ENCODE peak calls at places on chromosome 9, in five cellular contexts. One of them, this sample, is unnamed.

GRCh38 chr9:11149065-11149464 is 536.3 kb upstream of the PTPRD start:
- DNase-seq in Panc1: no peak
- DNase-seq in HL-60: no peak
- DNase-seq in CD8-positive, alpha-beta T cell: no peak
- DNase-seq in fibroblast of gingiva: no peak
- DNase-seq in this sample: no peak

GRCh38 chr9:136606687-136607333 is 55.9 kb upstream of the EGFL7 start:
- DNase-seq in Panc1: no peak
- DNase-seq in HL-60: no peak
- DNase-seq in CD8-positive, alpha-beta T cell: no peak
- DNase-seq in fibroblast of gingiva: no peak
- DNase-seq in this sample: no peak

GRCh38 chr9:72445291-72446000 is 76.0 kb upstream of the TMC1 start:
- DNase-seq in Panc1: no peak
- DNase-seq in HL-60: no peak
- DNase-seq in CD8-positive, alpha-beta T cell: no peak
- DNase-seq in fibroblast of gingiva: no peak
- DNase-seq in this sample: no peak

GRCh38 chr9:138014570-138014958 is 137.0 kb downstream of the CACNA1B start:
- DNase-seq in Panc1: no peak
- DNase-seq in HL-60: no peak
- DNase-seq in CD8-positive, alpha-beta T cell: no peak
- DNase-seq in fibroblast of gingiva: no peak
- DNase-seq in this sample: no peak

GRCh38 chr9:133968966-133969617 is 23.0 kb downstream of the VAV2 start:
- DNase-seq in Panc1: no peak
- DNase-seq in HL-60: no peak
- DNase-seq in CD8-positive, alpha-beta T cell: no peak
- DNase-seq in fibroblast of gingiva: no peak
- DNase-seq in this sample: no peak

GRCh38 chr9:14546693-14547092 is 146.5 kb downstream of the ZDHHC21 start:
- DNase-seq in Panc1: no peak
- DNase-seq in HL-60: no peak
- DNase-seq in CD8-positive, alpha-beta T cell: no peak
- DNase-seq in fibroblast of gingiva: no peak
- DNase-seq in this sample: no peak

GRCh38 chr9:69877852-69878507 is 57.4 kb downstream of the CFAP95 start:
- DNase-seq in Panc1: no peak
- DNase-seq in HL-60: no peak
- DNase-seq in CD8-positive, alpha-beta T cell: no peak
- DNase-seq in fibroblast of gingiva: peak; percentile 42
- DNase-seq in this sample: peak; percentile 51

GRCh38 chr9:130897848-130898551 is 1.4 kb upstream of the QRFP start:
- DNase-seq in Panc1: no peak
- DNase-seq in HL-60: no peak
- DNase-seq in CD8-positive, alpha-beta T cell: no peak
- DNase-seq in fibroblast of gingiva: no peak
- DNase-seq in this sample: no peak

GRCh38 chr9:100602302-100602930 is 24.5 kb downstream of the CAVIN4 start:
- DNase-seq in Panc1: no peak
- DNase-seq in HL-60: peak; percentile 24
- DNase-seq in CD8-positive, alpha-beta T cell: no peak
- DNase-seq in fibroblast of gingiva: peak; percentile 32
- DNase-seq in this sample: peak; percentile 58

GRCh38 chr9:71690058-71690691 is 78.1 kb downstream of the CEMIP2 start:
- DNase-seq in Panc1: no peak
- DNase-seq in HL-60: no peak
- DNase-seq in CD8-positive, alpha-beta T cell: no peak
- DNase-seq in fibroblast of gingiva: no peak
- DNase-seq in this sample: peak; percentile 72

GRCh38 chr9:136520053-136520540 is 25.8 kb downstream of the NOTCH1 start:
- DNase-seq in Panc1: no peak
- DNase-seq in HL-60: no peak
- DNase-seq in CD8-positive, alpha-beta T cell: no peak
- DNase-seq in fibroblast of gingiva: no peak
- DNase-seq in this sample: no peak

GRCh38 chr9:131276891-131277672 is 772 bp upstream of the FAM78A start:
- DNase-seq in Panc1: no peak
- DNase-seq in HL-60: peak; percentile 24
- DNase-seq in CD8-positive, alpha-beta T cell: peak; percentile 57
- DNase-seq in fibroblast of gingiva: no peak
- DNase-seq in this sample: no peak

GRCh38 chr9:37602817-37603216 is 10.4 kb upstream of the TOMM5 start:
- DNase-seq in Panc1: no peak
- DNase-seq in HL-60: no peak
- DNase-seq in CD8-positive, alpha-beta T cell: no peak
- DNase-seq in fibroblast of gingiva: no peak
- DNase-seq in this sample: no peak

GRCh38 chr9:34392511-34392910 is 15.8 kb upstream of the MYORG start:
- DNase-seq in Panc1: no peak
- DNase-seq in HL-60: no peak
- DNase-seq in CD8-positive, alpha-beta T cell: no peak
- DNase-seq in fibroblast of gingiva: no peak
- DNase-seq in this sample: no peak

GRCh38 chr9:103942171-103942570 is 151.9 kb upstream of the SMC2 start:
- DNase-seq in Panc1: no peak
- DNase-seq in HL-60: no peak
- DNase-seq in CD8-positive, alpha-beta T cell: no peak
- DNase-seq in fibroblast of gingiva: no peak
- DNase-seq in this sample: no peak

GRCh38 chr9:27429917-27430316 is 94.2 kb upstream of the IFNK start:
- DNase-seq in Panc1: no peak
- DNase-seq in HL-60: no peak
- DNase-seq in CD8-positive, alpha-beta T cell: no peak
- DNase-seq in fibroblast of gingiva: no peak
- DNase-seq in this sample: no peak

GRCh38 chr9:69028754-69029153 is 6.8 kb upstream of the FXN start:
- DNase-seq in Panc1: no peak
- DNase-seq in HL-60: peak; percentile 35
- DNase-seq in CD8-positive, alpha-beta T cell: peak; percentile 49
- DNase-seq in fibroblast of gingiva: no peak
- DNase-seq in this sample: no peak

GRCh38 chr9:6055213-6055612 is 39.8 kb upstream of the RANBP6 start:
- DNase-seq in Panc1: peak; percentile 50
- DNase-seq in HL-60: peak; percentile 88
- DNase-seq in CD8-positive, alpha-beta T cell: peak; percentile 32
- DNase-seq in fibroblast of gingiva: peak; percentile 92
- DNase-seq in this sample: peak; percentile 97

GRCh38 chr9:129953736-129954135 is 89.3 kb downstream of the FNBP1 start:
- DNase-seq in Panc1: no peak
- DNase-seq in HL-60: no peak
- DNase-seq in CD8-positive, alpha-beta T cell: no peak
- DNase-seq in fibroblast of gingiva: no peak
- DNase-seq in this sample: no peak

GRCh38 chr9:38359297-38359653 is 33.2 kb upstream of the ALDH1B1 start:
- DNase-seq in Panc1: no peak
- DNase-seq in HL-60: no peak
- DNase-seq in CD8-positive, alpha-beta T cell: no peak
- DNase-seq in fibroblast of gingiva: no peak
- DNase-seq in this sample: no peak

GRCh38 chr9:133738039-133738805 is at the start of gene SARDH:
- DNase-seq in Panc1: no peak
- DNase-seq in HL-60: no peak
- DNase-seq in CD8-positive, alpha-beta T cell: peak; percentile 46
- DNase-seq in fibroblast of gingiva: peak; percentile 17
- DNase-seq in this sample: peak; percentile 53

GRCh38 chr9:91192785-91193657 is 168.7 kb downstream of the AUH start:
- DNase-seq in Panc1: peak; percentile 78
- DNase-seq in HL-60: peak; percentile 83
- DNase-seq in CD8-positive, alpha-beta T cell: peak; percentile 52
- DNase-seq in fibroblast of gingiva: peak; percentile 99
- DNase-seq in this sample: peak; percentile 99

This sample was measured in fibroblast of villous mesenchyme.